ENCODE peak calls at places on chromosomes 12 and 14, in six cellular contexts. L is DMS79 treated with DMSO at 0.1 percent for 48 hours; O is gastrocnemius medialis; S is fibroblast of mammary gland; X is activated T-helper 1 cell treated with anti-CD3 and anti-CD28 coated beads, Interleukin-12 subunit alpha, Interleukin-12 subunit beta, Interleukin-2, Interleukin-4 antibody, amounts not matched to agents 30 ng/mL and 10 ng/mL and 1 ng/mL, durations not matched to agents 14 hours and 24 hours and 36 hours; D is germinal center. H is an unnamed sample.

GRCh38 chr12:52195065-52195730 is 3.4 kb upstream of the KRT80 start:
- DNase-seq in X (no peak), S (no peak), D (no peak), O (no peak), L (no peak), H (no peak)

GRCh38 chr12:27534060-27534764 is 10.2 kb downstream of the PPFIBP1 start:
- DNase-seq in S (no peak), L (no peak), X (peak; percentile 16), D (no peak), O (no peak), H (no peak)

GRCh38 chr14:25349269-25349668 is 299.3 kb upstream of the STXBP6 start:
- DNase-seq in D (no peak), X (no peak), O (no peak), L (no peak), S (peak; percentile 77), H (no peak)

GRCh38 chr14:48890333-48890732 is 695.8 kb downstream of the RPS29 start:
- DNase-seq in S (no peak), O (no peak), X (no peak), D (no peak), L (no peak), H (no peak)

GRCh38 chr12:57111046-57111698 is at the start of gene STAT6:
- DNase-seq in L (peak; percentile 39), X (peak; percentile 84), O (peak; percentile 73), D (peak; percentile 85), S (peak; percentile 87), H (peak; percentile 44)

GRCh38 chr14:77962731-77963520 is 163.0 kb downstream of the ADCK1 start:
- DNase-seq in S (no peak), D (no peak), X (no peak), L (no peak), O (no peak), H (no peak)

GRCh38 chr14:77040995-77041744 is 12.7 kb upstream of the IRF2BPL start:
- DNase-seq in D (no peak), L (peak; percentile 98), O (no peak), X (peak; percentile 31), S (no peak), H (no peak)

GRCh38 chr12:50641566-50641965 is 122.3 kb upstream of the ATF1 start:
- DNase-seq in S (no peak), O (no peak), X (no peak), L (no peak), D (no peak), H (no peak)

GRCh38 chr14:55746533-55746932 is 166.5 kb downstream of the KTN1 start:
- DNase-seq in O (no peak), S (peak; percentile 12), D (no peak), X (no peak), L (no peak), H (no peak)

GRCh38 chr14:74866708-74867389 is 9.1 kb downstream of the PROX2 start:
- DNase-seq in D (no peak), S (no peak), X (no peak), O (no peak), L (no peak), H (no peak)

GRCh38 chr14:101072531-101072930 is 169.0 kb upstream of the RTL1 start:
- DNase-seq in D (no peak), X (no peak), S (no peak), L (no peak), O (no peak), H (no peak)

GRCh38 chr14:88952901-88953300 is 128.4 kb downstream of the TTC8 start:
- DNase-seq in L (no peak), O (no peak), D (no peak), X (no peak), S (no peak), H (no peak)

GRCh38 chr12:106774808-106775524 is 484 bp downstream of the RIC8B start:
- DNase-seq in D (peak; percentile 37), S (no peak), L (no peak), O (no peak), X (peak; percentile 12), H (no peak)

GRCh38 chr14:70515796-70516195 is 19.0 kb downstream of the ADAM20 start:
- DNase-seq in D (no peak), L (no peak), X (no peak), O (no peak), S (peak; percentile 20), H (no peak)

GRCh38 chr12:57591567-57592325 is 754 bp downstream of the PIP4K2C start:
- DNase-seq in S (no peak), X (no peak), O (no peak), L (no peak), D (no peak), H (peak; percentile 39)

GRCh38 chr14:23300687-23301223 is 1.9 kb downstream of the PPP1R3E start:
- DNase-seq in O (peak; percentile 86), S (peak; percentile 34), D (no peak), X (no peak), L (peak; percentile 81), H (peak; percentile 31)

GRCh38 chr12:68310370-68310769 is 21.8 kb downstream of the MDM1 start:
- DNase-seq in S (peak; percentile 78), O (no peak), X (no peak), L (no peak), D (no peak), H (no peak)

GRCh38 chr14:48536318-48536717 is 860.9 kb upstream of the MDGA2 start:
- DNase-seq in L (no peak), D (no peak), S (no peak), X (no peak), O (no peak), H (peak; percentile 35)

GRCh38 chr14:92880851-92881250 is 42.1 kb upstream of the CHGA start:
- DNase-seq in L (no peak), S (peak; percentile 68), D (no peak), O (no peak), X (no peak), H (no peak)

GRCh38 chr12:46401703-46402102 is 29.1 kb upstream of the SLC38A2 start:
- DNase-seq in X (no peak), L (no peak), S (peak; percentile 85), D (no peak), O (no peak), H (no peak)

GRCh38 chr12:127657036-127657435 is 609.9 kb upstream of the TMEM132C start:
- DNase-seq in S (no peak), O (no peak), L (no peak), X (no peak), D (no peak), H (no peak)